ENCODE peak calls at places on chromosome 18, in four cellular contexts. T is CD8-positive, alpha-beta T cell; U is stomach; C is suprapubic skin. D is an unnamed sample. For H3K36me3, the result is how much of the 10 kb centered on the place peaks cover.

GRCh38 chr18:31102941-31103340 is 720 bp upstream of the DSC2 start:
- DNase-seq in T (no peak), U (no peak), C (no peak), D (no peak)

GRCh38 chr18:46412831-46413371 is 244.1 kb downstream of the LOXHD1 start:
- DNase-seq in C (no peak), U (no peak), T (no peak), D (peak)

GRCh38 chr18:3603460-3604259 is 153.7 kb downstream of the TGIF1 start:
- DNase-seq in U (peak), C (no peak), T (no peak), D (no peak)

GRCh38 chr18:6626457-6626856 is 103.1 kb upstream of the ARHGAP28 start:
- DNase-seq in C (no peak), U (no peak), T (no peak), D (no peak)

GRCh38 chr18:37435996-37436395 is 129.6 kb downstream of the CELF4 start:
- DNase-seq in U (no peak), T (no peak), C (no peak), D (no peak)

GRCh38 chr18:3455090-3455640 is 5.2 kb downstream of the TGIF1 start:
- DNase-seq in U (no peak), T (no peak), C (no peak), D (no peak)

GRCh38 chr18:41043876-41044275 is 911.2 kb upstream of the PIK3C3 start:
- DNase-seq in C (no peak), U (no peak), T (no peak), D (no peak)

GRCh38 chr18:52615943-52616342 is 275.9 kb downstream of the DCC start:
- DNase-seq in C (no peak), T (no peak), U (no peak), D (no peak)

GRCh38 chr18:79620586-79621165 is 58.9 kb upstream of the CTDP1 start:
- DNase-seq in C (no peak), U (no peak), T (no peak), D (no peak)

GRCh38 chr18:58280159-58280540 is 236.1 kb downstream of the NEDD4L start:
- DNase-seq in T (no peak), C (no peak), U (no peak), D (no peak)

DNA sequence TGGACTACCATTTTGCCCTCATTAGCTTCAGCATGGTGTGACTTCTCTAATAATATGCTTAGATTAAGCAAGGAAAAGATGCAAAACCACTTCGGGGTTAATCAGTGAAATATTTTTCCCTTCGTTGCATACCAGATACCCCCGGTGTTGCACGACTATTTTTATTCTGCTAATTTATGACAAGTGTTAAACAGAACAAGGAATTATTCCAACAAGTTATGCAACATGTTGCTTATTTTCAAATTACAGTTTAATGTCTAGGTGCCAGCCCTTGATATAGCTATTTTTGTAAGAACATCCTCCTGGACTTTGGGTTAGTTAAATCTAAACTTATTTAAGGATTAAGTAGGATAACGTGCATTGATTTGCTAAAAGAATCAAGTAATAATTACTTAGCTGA is 16.3 kb downstream of the TYMS start:
- DNase-seq in C (no peak), U (no peak), T (no peak), D (no peak)
- H3K36me3 ChIP-seq in C (half or more), U (half or more), T (under half), D (under half)

DNA sequence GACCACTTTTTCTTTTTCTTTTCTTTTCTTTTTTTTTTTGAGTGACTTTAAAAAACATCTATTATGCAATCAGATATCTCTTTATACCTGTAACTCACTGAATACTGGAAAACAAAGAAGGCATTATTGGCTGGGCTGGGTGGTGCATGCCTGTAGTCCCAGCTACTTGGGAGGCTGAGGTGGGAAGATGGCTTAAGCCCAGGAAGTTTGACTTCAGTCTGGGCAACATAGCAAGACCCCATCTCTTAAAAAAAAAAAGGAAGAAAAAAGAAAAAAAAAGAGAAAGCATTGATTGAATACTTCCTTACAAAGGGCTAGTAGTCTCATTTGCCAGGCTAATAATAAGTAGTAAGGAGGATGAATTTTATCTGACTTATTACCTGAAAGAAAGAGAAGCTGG is 2.7 kb upstream of the MTCL1 start:
- DNase-seq in T (no peak), U (no peak), C (no peak), D (no peak)
- TF ChIP-seq CTCF in T (no peak), U (no peak), C (no peak), D (no peak)

DNA sequence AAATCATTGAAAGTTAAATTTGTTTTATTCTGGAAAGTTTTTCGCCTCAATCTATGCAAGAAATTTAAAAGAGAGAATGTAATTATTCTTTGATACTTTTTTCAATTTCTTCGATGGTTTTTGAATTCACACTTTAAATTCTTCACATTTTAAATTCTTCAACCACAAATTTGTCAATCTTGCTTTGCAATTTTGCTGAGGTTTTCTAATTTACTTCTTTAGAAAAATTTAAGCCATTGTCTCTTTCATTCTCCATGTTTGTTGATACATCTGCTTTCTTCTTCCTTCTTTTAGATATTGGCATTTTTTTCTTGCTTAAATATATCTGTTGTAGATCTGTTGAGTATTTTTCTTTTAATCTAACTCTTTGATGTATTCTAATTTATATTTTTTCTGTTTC is 301.9 kb upstream of the DSEL start:
- DNase-seq in U (no peak), C (no peak), T (no peak), D (no peak)
- H3K27ac ChIP-seq in U (no peak), C (no peak), T (no peak), D (no peak)

GRCh38 chr18:22977847-22978701 is 44.9 kb downstream of the RBBP8 start:
- DNase-seq in C (no peak), U (no peak), T (no peak), D (peak)
- H3K36me3 ChIP-seq in C (under half), U (under half), T (under half), D (under half)

GRCh38 chr18:21741511-21742322 is 1.1 kb downstream of the MIB1 start:
- DNase-seq in C (peak), T (no peak), U (peak), D (no peak)

GRCh38 chr18:21740474-21740723 is 193 bp upstream of the MIB1 start:
- DNase-seq in C (peak), T (no peak), U (no peak), D (no peak)

GRCh38 chr18:21742323-21742687 is 1.7 kb downstream of the MIB1 start:
- DNase-seq in T (no peak), C (no peak), U (no peak), D (no peak)

GRCh38 chr18:21739604-21740473 is 753 bp upstream of the MIB1 start:
- DNase-seq in T (no peak), U (no peak), C (no peak), D (no peak)

DNA sequence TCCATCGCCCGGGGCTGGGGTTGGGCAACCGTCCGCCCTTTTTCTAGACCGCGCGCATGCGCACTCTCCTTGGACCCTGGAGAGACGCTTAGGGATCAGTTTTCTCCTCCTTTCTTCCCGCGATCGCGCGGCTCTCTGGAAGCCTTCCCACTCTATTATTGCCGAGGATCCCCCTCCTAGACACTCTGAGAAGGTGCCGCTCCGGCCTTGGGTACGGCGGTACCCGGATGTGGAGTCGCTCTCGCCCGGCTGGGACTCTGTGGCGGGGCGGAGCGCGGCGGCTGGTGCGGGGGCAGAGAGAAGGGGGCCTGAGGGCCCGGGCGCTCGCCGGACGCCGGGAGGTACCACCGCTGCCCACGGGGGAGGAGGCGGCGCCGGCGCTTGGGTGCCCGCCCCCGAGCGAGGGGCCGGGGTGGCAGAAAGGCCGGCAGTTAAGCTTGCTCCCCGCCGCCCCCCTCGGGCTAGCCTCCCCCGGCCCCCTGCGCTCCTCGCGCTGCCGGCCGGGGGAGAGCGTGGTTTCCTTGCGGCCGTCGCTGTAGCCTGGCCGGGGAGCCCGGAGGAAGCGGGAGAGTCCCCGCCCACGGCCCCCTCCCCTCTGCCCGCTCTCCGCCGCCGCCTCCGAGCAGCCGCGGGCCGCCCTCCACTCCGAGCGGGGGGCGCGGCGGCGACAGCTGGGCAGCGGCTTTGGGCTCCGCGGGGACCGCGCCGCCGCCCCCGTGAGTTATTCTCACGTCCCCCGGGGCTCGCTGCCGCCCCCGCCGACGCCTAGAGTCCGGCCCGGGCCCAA is at the start of gene MIB1:
- DNase-seq in U (peak), T (peak), C (no peak), D (peak)
- TF ChIP-seq CTCF in U (no peak), T (no peak), C (no peak), D (no peak)

D was measured in cardiac muscle cell.